ENCODE peak calls at places on chromosomes 6 and 20, in five cellular contexts. One of them, this sample, is unnamed.

GRCh38 chr6:145483191-145483996 is 251.9 kb downstream of the EPM2A start:
- DNase-seq in WTC11: no peak
- DNase-seq in K562: no peak
- DNase-seq in H1: no peak
- DNase-seq in GM12878: no peak
- DNase-seq in this sample: peak; percentile 52

GRCh38 chr20:9100721-9101120 is 31.8 kb downstream of the PLCB4 start:
- DNase-seq in WTC11: no peak
- DNase-seq in K562: no peak
- DNase-seq in H1: no peak
- DNase-seq in GM12878: no peak
- DNase-seq in this sample: no peak

GRCh38 chr6:53065266-53066058 is at the start of gene FBXO9:
- DNase-seq in WTC11: peak; percentile 71
- DNase-seq in K562: peak; percentile 84
- DNase-seq in H1: no peak
- DNase-seq in GM12878: no peak
- DNase-seq in this sample: peak; percentile 58

GRCh38 chr20:37919389-37920040 is 16.6 kb downstream of the VSTM2L start:
- DNase-seq in WTC11: no peak
- DNase-seq in K562: no peak
- DNase-seq in H1: no peak
- DNase-seq in GM12878: no peak
- DNase-seq in this sample: no peak

GRCh38 chr6:124962617-124963415 is 579 bp downstream of the RNF217 start:
- DNase-seq in WTC11: peak; percentile 66
- DNase-seq in K562: peak; percentile 59
- DNase-seq in H1: no peak
- DNase-seq in GM12878: no peak
- DNase-seq in this sample: no peak

GRCh38 chr6:83511901-83512681 is at the start of gene PRSS35:
- DNase-seq in WTC11: peak; percentile 85
- DNase-seq in K562: peak; percentile 29
- DNase-seq in H1: peak; percentile 61
- DNase-seq in GM12878: no peak
- DNase-seq in this sample: peak; percentile 7

GRCh38 chr20:38112249-38112942 is 52.7 kb downstream of the TGM2 start:
- DNase-seq in WTC11: no peak
- DNase-seq in K562: no peak
- DNase-seq in H1: no peak
- DNase-seq in GM12878: no peak
- DNase-seq in this sample: no peak

GRCh38 chr6:27545271-27546046 is 72.6 kb upstream of the ZNF184 start:
- DNase-seq in WTC11: peak; percentile 92
- DNase-seq in K562: peak; percentile 60
- DNase-seq in H1: peak; percentile 84
- DNase-seq in GM12878: peak; percentile 68
- DNase-seq in this sample: peak; percentile 90

GRCh38 chr6:26044140-26045045 is 42.8 kb upstream of the HFE start:
- DNase-seq in WTC11: no peak
- DNase-seq in K562: no peak
- DNase-seq in H1: no peak
- DNase-seq in GM12878: no peak
- DNase-seq in this sample: peak; percentile 86

GRCh38 chr20:57312138-57312537 is 17.5 kb upstream of the SPO11 start:
- DNase-seq in WTC11: no peak
- DNase-seq in K562: no peak
- DNase-seq in H1: no peak
- DNase-seq in GM12878: no peak
- DNase-seq in this sample: no peak

GRCh38 chr20:19784511-19785172 is 26.6 kb downstream of the RIN2 start:
- DNase-seq in WTC11: peak; percentile 24
- DNase-seq in K562: peak; percentile 32
- DNase-seq in H1: no peak
- DNase-seq in GM12878: peak; percentile 9
- DNase-seq in this sample: peak; percentile 75

GRCh38 chr6:54916858-54917257 is 70.3 kb downstream of the FAM83B start:
- DNase-seq in WTC11: no peak
- DNase-seq in K562: no peak
- DNase-seq in H1: no peak
- DNase-seq in GM12878: no peak
- DNase-seq in this sample: no peak

GRCh38 chr6:41428995-41429417 is 93.6 kb downstream of the NCR2 start:
- DNase-seq in WTC11: no peak
- DNase-seq in K562: no peak
- DNase-seq in H1: no peak
- DNase-seq in GM12878: no peak
- DNase-seq in this sample: no peak

GRCh38 chr6:130811932-130812331 is 15.3 kb upstream of the SMLR1 start:
- DNase-seq in WTC11: no peak
- DNase-seq in K562: no peak
- DNase-seq in H1: no peak
- DNase-seq in GM12878: no peak
- DNase-seq in this sample: peak; percentile 56

GRCh38 chr20:45445805-45446562 is 23.6 kb upstream of the WFDC2 start:
- DNase-seq in WTC11: peak; percentile 74
- DNase-seq in K562: peak; percentile 67
- DNase-seq in H1: no peak
- DNase-seq in GM12878: no peak
- DNase-seq in this sample: peak; percentile 61

GRCh38 chr20:1317545-1318255 is 11.2 kb downstream of the SDCBP2 start:
- DNase-seq in WTC11: no peak
- DNase-seq in K562: no peak
- DNase-seq in H1: no peak
- DNase-seq in GM12878: no peak
- DNase-seq in this sample: no peak

DNA sequence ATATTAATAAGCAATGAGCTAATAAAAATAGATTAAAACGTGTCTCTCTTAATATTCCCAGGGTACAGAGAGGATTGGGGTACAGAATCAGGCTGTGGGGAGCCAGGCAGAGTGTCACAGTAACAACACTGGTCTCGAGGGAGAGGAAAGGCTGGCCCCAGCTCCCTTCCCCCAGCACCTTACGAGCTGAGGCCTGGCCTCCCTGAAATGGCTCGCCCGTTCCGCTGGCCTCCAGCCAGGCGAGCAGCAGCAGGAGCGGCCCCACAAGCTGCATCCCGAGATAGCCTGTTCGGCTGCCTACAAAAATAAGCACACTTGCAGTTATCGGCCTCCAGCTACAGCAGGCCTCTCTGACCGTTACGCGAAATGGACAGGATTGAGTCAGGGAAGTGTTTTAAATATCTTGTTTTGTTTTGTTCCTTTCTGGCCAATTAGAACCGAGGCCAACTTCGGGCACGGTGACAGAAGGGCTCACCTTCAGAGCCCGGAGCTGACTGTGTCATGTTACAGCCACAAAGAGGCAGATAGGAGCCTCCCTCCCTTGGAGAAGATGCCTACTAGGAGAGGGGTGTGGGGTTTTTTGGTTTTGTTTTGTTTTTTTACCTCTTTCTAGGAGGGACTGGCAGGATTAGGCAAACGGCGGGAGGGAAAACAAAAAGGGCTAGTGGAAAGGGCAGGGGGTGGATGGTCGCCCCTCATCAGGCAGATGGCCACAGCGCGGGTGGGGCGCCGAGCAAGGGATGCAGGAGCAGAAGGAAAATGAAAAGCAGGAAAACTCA is 4.2 kb upstream of the ZMYND8 start:
- DNase-seq in WTC11: peak; percentile 54
- DNase-seq in K562: peak; percentile 84
- DNase-seq in H1: no peak
- DNase-seq in GM12878: no peak
- DNase-seq in this sample: peak; percentile 90
- TF ChIP-seq ATF2 in WTC11: no peak
- TF ChIP-seq ATF2 in K562: no peak
- TF ChIP-seq ATF2 in H1: no peak
- TF ChIP-seq ATF2 in GM12878: no peak
- TF ChIP-seq ATF2 in this sample: peak; percentile 40

GRCh38 chr6:21804941-21805610 is 211.5 kb downstream of the SOX4 start:
- DNase-seq in WTC11: no peak
- DNase-seq in K562: no peak
- DNase-seq in H1: no peak
- DNase-seq in GM12878: no peak
- DNase-seq in this sample: no peak

GRCh38 chr6:21807299-21807698 is 213.7 kb downstream of the SOX4 start:
- DNase-seq in WTC11: no peak
- DNase-seq in K562: no peak
- DNase-seq in H1: no peak
- DNase-seq in GM12878: no peak
- DNase-seq in this sample: no peak

GRCh38 chr6:21808045-21808470 is 214.5 kb downstream of the SOX4 start:
- DNase-seq in WTC11: no peak
- DNase-seq in K562: no peak
- DNase-seq in H1: no peak
- DNase-seq in GM12878: no peak
- DNase-seq in this sample: no peak

GRCh38 chr6:21811484-21811883 is 217.9 kb downstream of the SOX4 start:
- DNase-seq in WTC11: no peak
- DNase-seq in K562: no peak
- DNase-seq in H1: no peak
- DNase-seq in GM12878: no peak
- DNase-seq in this sample: no peak

DNA sequence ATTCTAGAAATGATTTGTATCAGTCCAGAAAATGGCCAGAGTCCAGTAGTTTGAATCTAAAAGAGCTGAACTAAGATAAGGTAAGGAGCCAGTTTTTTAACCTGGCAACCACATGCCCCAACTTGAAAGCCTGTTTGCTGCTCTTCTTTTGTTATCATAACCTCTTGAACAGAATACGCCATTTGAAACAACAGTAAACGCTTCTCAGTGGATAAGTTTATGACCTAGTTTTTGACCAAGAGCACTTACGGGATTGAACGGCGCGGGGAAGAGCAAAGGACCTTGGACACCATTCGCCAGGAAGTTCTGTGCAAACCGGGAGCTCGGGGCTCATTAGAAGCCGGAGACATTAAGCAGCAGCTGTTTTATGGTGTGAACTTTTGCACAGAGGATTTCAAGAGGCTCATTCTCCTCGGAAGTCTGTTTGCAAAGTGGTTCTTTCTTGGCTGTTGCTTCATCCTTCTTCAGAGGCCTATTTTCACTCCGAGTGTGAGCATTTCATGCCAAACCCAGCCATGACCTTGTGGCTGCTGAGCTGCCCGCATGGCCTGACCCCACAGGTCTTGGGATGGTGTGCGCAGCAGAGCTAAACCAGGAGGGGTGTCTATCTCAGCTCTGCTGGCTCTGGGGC is 215.1 kb downstream of the SOX4 start:
- DNase-seq in WTC11: no peak
- DNase-seq in K562: no peak
- DNase-seq in H1: no peak
- DNase-seq in GM12878: no peak
- DNase-seq in this sample: no peak
- TF ChIP-seq ATF2 in WTC11: no peak
- TF ChIP-seq ATF2 in K562: no peak
- TF ChIP-seq ATF2 in H1: no peak
- TF ChIP-seq ATF2 in GM12878: no peak
- TF ChIP-seq ATF2 in this sample: no peak

GRCh38 chr6:143842902-143843688 is at the start of gene LTV1:
- DNase-seq in WTC11: peak; percentile 95
- DNase-seq in K562: peak; percentile 100
- DNase-seq in H1: peak; percentile 88
- DNase-seq in GM12878: peak; percentile 81
- DNase-seq in this sample: peak; percentile 98
- TF ChIP-seq ATF2 in WTC11: no peak
- TF ChIP-seq ATF2 in K562: peak; percentile 92
- TF ChIP-seq ATF2 in H1: peak; percentile 96
- TF ChIP-seq ATF2 in GM12878: peak; percentile 82
- TF ChIP-seq ATF2 in this sample: peak; percentile 99

GRCh38 chr6:39452306-39452705 is 129.8 kb upstream of the KCNK16 start:
- DNase-seq in WTC11: no peak
- DNase-seq in K562: no peak
- DNase-seq in H1: no peak
- DNase-seq in GM12878: no peak
- DNase-seq in this sample: no peak
- TF ChIP-seq ATF2 in WTC11: no peak
- TF ChIP-seq ATF2 in K562: no peak
- TF ChIP-seq ATF2 in H1: no peak
- TF ChIP-seq ATF2 in GM12878: no peak
- TF ChIP-seq ATF2 in this sample: no peak

GRCh38 chr6:3449321-3449720 is 7.5 kb downstream of the SLC22A23 start:
- DNase-seq in WTC11: no peak
- DNase-seq in K562: no peak
- DNase-seq in H1: no peak
- DNase-seq in GM12878: no peak
- DNase-seq in this sample: no peak

GRCh38 chr6:3451498-3451897 is 5.4 kb downstream of the SLC22A23 start:
- DNase-seq in WTC11: no peak
- DNase-seq in K562: no peak
- DNase-seq in H1: no peak
- DNase-seq in GM12878: no peak
- DNase-seq in this sample: no peak

GRCh38 chr6:3453410-3453809 is 3.4 kb downstream of the SLC22A23 start:
- DNase-seq in WTC11: no peak
- DNase-seq in K562: no peak
- DNase-seq in H1: no peak
- DNase-seq in GM12878: no peak
- DNase-seq in this sample: no peak

GRCh38 chr6:3449750-3450305 is 7.0 kb downstream of the SLC22A23 start:
- DNase-seq in WTC11: no peak
- DNase-seq in K562: no peak
- DNase-seq in H1: no peak
- DNase-seq in GM12878: peak; percentile 26
- DNase-seq in this sample: no peak

GRCh38 chr6:3450888-3451287 is 6.0 kb downstream of the SLC22A23 start:
- DNase-seq in WTC11: no peak
- DNase-seq in K562: no peak
- DNase-seq in H1: no peak
- DNase-seq in GM12878: no peak
- DNase-seq in this sample: no peak
- TF ChIP-seq ATF2 in WTC11: no peak
- TF ChIP-seq ATF2 in K562: no peak
- TF ChIP-seq ATF2 in H1: no peak
- TF ChIP-seq ATF2 in GM12878: no peak
- TF ChIP-seq ATF2 in this sample: no peak

This sample was measured in HepG2.